ENCODE peak calls at places on chromosome 7, in seven cellular contexts. I is fibroblast of mammary gland, Z is esophagus squamous epithelium, V is tibial nerve, G is GM06990, W is right lobe of liver, U is left ventricle myocardium inferior. K is an unnamed sample.
A peak's percentile ranks its signal among the peaks of the same experiment; 100 is the strongest.

GRCh38 chr7:129093867-129094456 is 39.1 kb upstream of the TNPO3 start:
- DNase-seq in U (no peak), V (no peak), Z (no peak), W (no peak), I (no peak), G (no peak), K (no peak)

GRCh38 chr7:80686576-80686975 is 48.1 kb downstream of the CD36 start:
- DNase-seq in U (no peak), W (no peak), G (no peak), V (no peak), I (peak; percentile 83), Z (no peak), K (no peak)

GRCh38 chr7:127654404-127655392 is 2.7 kb downstream of the SND1 start:
- DNase-seq in W (no peak), Z (no peak), G (no peak), I (peak; percentile 43), U (no peak), V (no peak), K (no peak)

GRCh38 chr7:151085329-151085690 is 965 bp upstream of the AGAP3 start:
- DNase-seq in V (no peak), G (no peak), I (peak; percentile 40), W (no peak), Z (no peak), U (no peak), K (no peak)

GRCh38 chr7:3753868-3754267 is 452.8 kb downstream of the SDK1 start:
- DNase-seq in U (no peak), G (no peak), I (no peak), Z (no peak), W (no peak), V (no peak), K (no peak)

GRCh38 chr7:151018421-151019129 is 5.7 kb downstream of the ATG9B start:
- DNase-seq in Z (no peak), V (no peak), U (no peak), G (no peak), W (no peak), I (no peak), K (peak; percentile 22)

GRCh38 chr7:88224596-88225275 is 4.9 kb upstream of the SRI start:
- DNase-seq in W (no peak), U (no peak), Z (no peak), V (no peak), I (peak; percentile 72), G (no peak), K (peak; percentile 43)

GRCh38 chr7:69260023-69260422 is 338.3 kb upstream of the AUTS2 start:
- DNase-seq in Z (no peak), G (no peak), U (no peak), V (no peak), I (no peak), W (no peak), K (no peak)

GRCh38 chr7:106693659-106694353 is 32.8 kb upstream of the CCDC71L start:
- DNase-seq in Z (no peak), I (peak; percentile 17), G (no peak), W (no peak), V (no peak), U (no peak), K (peak; percentile 26)

GRCh38 chr7:102433319-102434038 is at the start of gene ORAI2:
- DNase-seq in I (peak; percentile 43), G (peak; percentile 86), U (peak; percentile 82), V (peak; percentile 64), W (peak; percentile 91), Z (peak; percentile 16), K (peak; percentile 62)

GRCh38 chr7:16083931-16084330 is 337.4 kb downstream of the CRPPA start:
- DNase-seq in G (no peak), Z (no peak), I (no peak), V (no peak), W (no peak), U (no peak), K (peak; percentile 29)

GRCh38 chr7:16078076-16078952 is 343.0 kb downstream of the CRPPA start:
- DNase-seq in V (peak; percentile 80), W (no peak), U (no peak), I (peak; percentile 75), G (no peak), Z (no peak), K (peak; percentile 75)

GRCh38 chr7:16080131-16080530 is 341.2 kb downstream of the CRPPA start:
- DNase-seq in I (peak; percentile 22), G (no peak), W (no peak), U (no peak), Z (no peak), V (no peak), K (no peak)

GRCh38 chr7:16084370-16084769 is 337.0 kb downstream of the CRPPA start:
- DNase-seq in V (no peak), W (no peak), Z (no peak), G (no peak), I (peak; percentile 34), U (no peak), K (peak; percentile 42)

DNA sequence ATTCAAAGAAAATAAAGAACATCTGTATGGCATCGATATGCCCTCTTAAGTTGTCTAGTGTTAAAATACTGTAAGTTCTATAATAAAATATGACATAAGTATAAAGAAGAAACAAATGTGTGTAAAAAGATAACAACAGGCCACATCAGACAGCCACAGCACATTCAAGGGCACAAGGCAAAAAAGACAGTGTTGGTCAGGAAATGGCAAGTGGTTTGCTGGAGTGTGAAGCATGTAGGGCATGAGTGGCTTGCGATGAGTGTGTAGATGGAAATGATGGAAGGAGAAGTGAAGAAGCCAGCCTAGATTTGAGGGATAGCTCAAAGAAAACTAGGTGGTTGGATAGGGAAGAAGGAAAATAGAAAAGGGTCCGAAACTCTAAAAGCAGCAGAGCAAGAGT is 341.6 kb downstream of the CRPPA start:
- DNase-seq in Z (no peak), U (no peak), G (no peak), I (no peak), W (no peak), V (no peak), K (no peak)
- TF ChIP-seq CTCF in Z (no peak), U (no peak), G (no peak), I (no peak), W (no peak), V (no peak), K (no peak)

GRCh38 chr7:33156441-33156840 is 27.1 kb downstream of the BBS9 start:
- DNase-seq in W (no peak), U (no peak), I (no peak), Z (no peak), V (no peak), G (no peak), K (peak; percentile 6)
- H3K4me3 ChIP-seq in W (no peak overlapping the region), U (no peak overlapping the region), I (no peak overlapping the region), Z (no peak overlapping the region), V (no peak overlapping the region), G (no peak overlapping the region), K (no peak overlapping the region)

GRCh38 chr7:152382244-152382643 is 53.6 kb downstream of the KMT2C start:
- DNase-seq in W (no peak), I (no peak), G (no peak), V (no peak), Z (no peak), U (no peak), K (no peak)

DNA sequence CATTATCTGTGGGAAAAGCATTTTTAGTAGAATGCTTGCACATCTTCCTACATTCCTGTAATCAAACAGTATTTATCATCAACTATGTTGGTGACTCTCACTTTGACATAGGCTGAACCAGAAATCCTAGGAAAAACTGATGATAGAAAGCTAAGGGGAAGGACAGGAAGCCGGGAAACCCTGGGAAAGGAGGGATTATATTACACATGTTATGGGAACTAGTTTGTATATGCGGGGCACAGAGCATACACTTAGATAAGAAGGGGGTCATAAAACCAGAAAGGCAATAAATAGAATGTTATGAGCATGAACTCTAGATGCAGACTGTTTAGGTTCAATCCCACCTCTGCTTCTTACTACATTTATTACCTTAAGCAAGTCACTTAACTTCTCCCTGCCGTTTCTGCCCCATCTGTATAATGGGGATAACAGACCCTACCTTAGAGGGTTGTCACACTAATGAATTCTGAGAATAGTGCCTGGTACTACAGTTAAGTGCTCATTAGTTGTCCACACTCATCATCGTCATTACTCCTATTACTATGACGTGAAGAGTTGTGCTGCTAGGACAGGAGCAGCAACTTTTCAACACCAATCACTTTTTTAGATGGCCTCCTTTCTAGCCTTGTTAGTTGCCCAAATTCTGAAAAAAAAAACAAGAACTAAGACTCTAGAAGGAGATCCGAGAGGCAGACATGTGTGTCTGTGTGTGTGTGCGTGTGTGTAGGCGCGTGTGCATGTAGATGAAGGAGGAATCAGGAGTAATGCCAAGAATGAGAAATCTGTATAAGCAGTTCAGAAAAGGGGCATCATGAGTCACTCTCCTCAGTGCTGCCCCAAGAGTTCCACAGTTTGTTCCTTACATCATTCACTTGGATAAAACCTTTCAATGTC is 52.2 kb downstream of the KMT2C start:
- DNase-seq in I (peak; percentile 95), Z (no peak), V (no peak), U (no peak), G (no peak), W (no peak), K (peak; percentile 75)
- TF ChIP-seq CTCF in I (peak; percentile 17), Z (no peak), V (no peak), U (no peak), G (no peak), W (no peak), K (no peak)

GRCh38 chr7:107889992-107890391 is 991 bp upstream of the DLD start:
- DNase-seq in V (no peak), I (no peak), W (no peak), U (no peak), G (no peak), Z (no peak), K (no peak)

GRCh38 chr7:107891619-107892366 is 810 bp downstream of the DLD start:
- DNase-seq in V (no peak), U (no peak), Z (no peak), G (no peak), I (peak; percentile 40), W (no peak), K (no peak)

GRCh38 chr7:107890493-107890961 is 456 bp upstream of the DLD start:
- DNase-seq in W (no peak), I (no peak), G (no peak), U (no peak), Z (no peak), V (peak; percentile 29), K (no peak)

GRCh38 chr7:107890962-107891618 is at the start of gene DLD:
- DNase-seq in G (peak; percentile 93), I (peak; percentile 90), V (peak; percentile 87), Z (peak; percentile 68), U (peak; percentile 94), W (peak; percentile 94), K (peak; percentile 95)
- H3K4me3 ChIP-seq in G (peak within 1 kb of the TSS; percentile 92), I (peak within 1 kb of the TSS; percentile 86), V (peak within 1 kb of the TSS; percentile 96), Z (peak within 1 kb of the TSS; percentile 69), U (peak within 1 kb of the TSS; percentile 82), W (peak within 1 kb of the TSS; percentile 58), K (peak within 1 kb of the TSS; percentile 84)

GRCh38 chr7:73701357-73701995 is 18.0 kb downstream of the STX1A start:
- DNase-seq in G (no peak), I (peak; percentile 71), W (peak; percentile 51), Z (no peak), V (no peak), U (no peak), K (peak; percentile 76)
- TF ChIP-seq CTCF in G (peak; percentile 69), I (peak; percentile 54), W (peak; percentile 59), Z (no peak), V (no peak), U (peak; percentile 60), K (peak; percentile 73)

DNA sequence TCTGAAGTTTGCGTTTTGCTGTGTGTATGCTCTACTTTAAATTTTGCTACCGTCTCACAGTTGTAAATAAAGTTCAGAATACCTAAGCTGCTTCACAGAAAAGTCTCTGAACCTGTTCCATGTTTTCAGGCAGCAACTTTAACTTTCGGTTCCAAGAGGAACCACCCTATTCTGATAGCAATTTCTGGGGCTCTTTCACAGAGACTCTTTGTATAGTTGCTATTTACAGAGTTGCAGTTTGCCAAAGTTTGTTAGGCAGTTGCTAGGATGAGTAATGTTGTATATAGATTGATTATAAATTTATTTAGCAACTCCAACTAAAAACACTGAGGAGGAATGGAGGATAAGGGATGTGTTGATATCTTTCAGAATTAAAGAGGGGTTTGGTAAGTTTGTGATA is 5.8 kb downstream of the FAM221A start:
- DNase-seq in I (peak; percentile 5), G (no peak), Z (no peak), U (no peak), V (no peak), W (no peak), K (peak; percentile 18)
- H3K4me3 ChIP-seq in I (no peak overlapping the region), G (no peak overlapping the region), Z (no peak overlapping the region), U (no peak overlapping the region), V (no peak overlapping the region), W (no peak overlapping the region), K (no peak overlapping the region)